ENCODE peak calls at places on chromosome 11, in eight cellular contexts. H is fibroblast of lung; Y is psoas muscle; C is amniotic epithelial cell; X is stimulated activated CD8-positive, alpha-beta memory T cell treated with anti-CD3 and anti-CD28 coated beads, Interleukin-4, amount 100 ng/mL, for 1 hour; J is naive thymus-derived CD4-positive, alpha-beta T cell; A is NCI-H460; E is Kasumi-1. P is an unnamed sample.

GRCh38 chr11:80515097-80515496 is 1074.3 kb upstream of the TENM4 start:
- DNase-seq in H (no peak), Y (no peak), C (no peak), X (no peak), J (no peak), A (no peak), E (no peak), P (no peak)

GRCh38 chr11:85961930-85962363 is 106.8 kb downstream of the CCDC83 start:
- DNase-seq in H (peak), Y (no peak), C (no peak), X (no peak), J (no peak), A (no peak), E (no peak), P (no peak)

GRCh38 chr11:58059011-58059358 is 28.2 kb downstream of the OR6Q1 start:
- DNase-seq in H (peak), Y (no peak), C (peak), X (no peak), J (no peak), A (no peak), E (no peak), P (no peak)

GRCh38 chr11:32118025-32118974 is 27.4 kb downstream of the RCN1 start:
- DNase-seq in H (peak), Y (no peak), C (peak), X (no peak), J (no peak), A (no peak), E (no peak), P (no peak)

GRCh38 chr11:1481861-1482441 is 4.6 kb downstream of the MOB2 start:
- DNase-seq in H (no peak), Y (peak), C (no peak), X (no peak), J (no peak), A (no peak), E (no peak), P (peak)

GRCh38 chr11:125903753-125904659 is at the start of gene DDX25:
- DNase-seq in H (no peak), Y (no peak), C (no peak), X (no peak), J (no peak), A (no peak), E (no peak), P (no peak)

GRCh38 chr11:130023204-130023603 is 20.6 kb upstream of the PRDM10 start:
- DNase-seq in H (peak), Y (no peak), C (peak), X (no peak), J (no peak), A (no peak), E (no peak), P (no peak)

GRCh38 chr11:41235670-41236069 is 223.8 kb downstream of the LRRC4C start:
- DNase-seq in H (no peak), Y (no peak), C (no peak), X (no peak), J (no peak), A (no peak), E (no peak), P (no peak)

GRCh38 chr11:89321401-89321800 is 143.7 kb downstream of the TYR start:
- DNase-seq in H (no peak), Y (no peak), C (no peak), X (no peak), J (no peak), A (no peak), E (no peak), P (no peak)